ENCODE peak calls at places on chromosomes 6 and 20, in six cellular contexts. M is NB4, H is esophagus squamous epithelium, F is Peyer's patch, A is stomach, O is sigmoid colon. L is an unnamed sample.

GRCh38 chr20:52746190-52746589 is 226.0 kb upstream of the TSHZ2 start:
- DNase-seq in M (no peak), H (no peak), F (no peak), A (no peak), O (no peak), L (no peak)

GRCh38 chr6:51382838-51383237 is 564.2 kb downstream of the TFAP2B start:
- DNase-seq in M (no peak), H (no peak), F (no peak), A (no peak), O (no peak), L (no peak)

GRCh38 chr6:10613693-10614092 is 80.7 kb downstream of the C6orf52 start:
- DNase-seq in M (no peak), H (no peak), F (no peak), A (no peak), O (no peak), L (no peak)

GRCh38 chr6:118584906-118585305 is 36.8 kb downstream of the PLN start:
- DNase-seq in M (no peak), H (no peak), F (no peak), A (no peak), O (no peak), L (no peak)

GRCh38 chr6:33845031-33845430 is 41.2 kb upstream of the MLN start:
- DNase-seq in M (no peak), H (no peak), F (no peak), A (no peak), O (no peak), L (no peak)

GRCh38 chr6:54646551-54647300 is 199.8 kb upstream of the FAM83B start:
- DNase-seq in M (no peak), H (no peak), F (no peak), A (no peak), O (no peak), L (no peak)

GRCh38 chr6:113857565-113858066 is 471 bp downstream of the MARCKS start:
- DNase-seq in M (peak), H (no peak), F (peak), A (peak), O (no peak), L (no peak)

GRCh38 chr6:5308066-5308465 is 46.8 kb downstream of the FARS2 start:
- DNase-seq in M (no peak), H (no peak), F (no peak), A (no peak), O (no peak), L (no peak)

GRCh38 chr20:33279261-33279910 is 3.6 kb upstream of the BPIFB1 start:
- DNase-seq in M (no peak), H (no peak), F (peak), A (no peak), O (no peak), L (no peak)

GRCh38 chr6:106927531-106928398 is 46.8 kb downstream of the CD24 start:
- DNase-seq in M (peak), H (no peak), F (no peak), A (peak), O (no peak), L (no peak)

GRCh38 chr20:8094415-8094818 is 37.6 kb upstream of the PLCB1 start:
- DNase-seq in M (no peak), H (no peak), F (peak), A (peak), O (peak), L (no peak)

GRCh38 chr20:34544109-34544793 is 14.3 kb upstream of the MAP1LC3A start:
- DNase-seq in M (no peak), H (no peak), F (no peak), A (no peak), O (no peak), L (no peak)

GRCh38 chr6:15160812-15161211 is 85.1 kb upstream of the JARID2 start:
- DNase-seq in M (no peak), H (no peak), F (no peak), A (no peak), O (no peak), L (no peak)

GRCh38 chr6:140388815-140389214 is 1014.4 kb upstream of the CITED2 start:
- DNase-seq in M (no peak), H (no peak), F (no peak), A (no peak), O (no peak), L (no peak)

GRCh38 chr6:140394141-140394540 is 1019.7 kb upstream of the CITED2 start:
- DNase-seq in M (no peak), H (no peak), F (no peak), A (no peak), O (no peak), L (no peak)

GRCh38 chr6:140388141-140388802 is 1013.8 kb upstream of the CITED2 start:
- DNase-seq in M (no peak), H (no peak), F (no peak), A (no peak), O (no peak), L (no peak)

GRCh38 chr6:140398076-140398475 is 1023.6 kb upstream of the CITED2 start:
- DNase-seq in M (no peak), H (no peak), F (no peak), A (no peak), O (no peak), L (no peak)

GRCh38 chr6:140393665-140394064 is 1019.2 kb upstream of the CITED2 start:
- DNase-seq in M (no peak), H (no peak), F (no peak), A (no peak), O (no peak), L (no peak)
- TF ChIP-seq POLR2A in M (no peak), H (no peak), F (no peak), A (no peak), O (no peak), L (no peak)

GRCh38 chr20:62368303-62368628 is 1.2 kb upstream of the LAMA5 start:
- DNase-seq in M (no peak), H (no peak), F (no peak), A (no peak), O (no peak), L (no peak)

GRCh38 chr20:62365814-62366369 is 1.2 kb downstream of the LAMA5 start:
- DNase-seq in M (no peak), H (no peak), F (no peak), A (no peak), O (peak), L (peak)

GRCh38 chr20:62366370-62367135 is 559 bp downstream of the LAMA5 start:
- DNase-seq in M (no peak), H (no peak), F (no peak), A (no peak), O (peak), L (no peak)

GRCh38 chr20:62367483-62368302 is 581 bp upstream of the LAMA5 start:
- DNase-seq in M (peak), H (no peak), F (no peak), A (peak), O (peak), L (no peak)

DNA sequence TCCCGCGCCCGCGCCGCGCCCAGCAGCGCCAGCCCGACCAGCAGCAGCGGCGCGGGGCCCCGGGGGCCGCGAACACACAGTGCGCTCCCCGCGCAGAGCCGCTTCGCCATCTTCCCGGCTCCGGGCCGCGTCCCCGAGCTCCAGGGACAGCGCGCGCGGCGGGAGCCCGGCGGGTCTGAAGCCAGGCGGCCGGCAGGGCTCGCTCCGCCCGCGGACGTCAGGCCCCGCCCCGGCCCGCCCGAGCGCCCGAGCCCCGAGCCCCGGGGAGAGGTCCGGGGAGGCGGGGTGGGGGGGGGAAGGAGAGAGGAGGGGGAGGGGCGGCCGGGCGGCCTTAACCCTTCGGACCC is at the start of gene LAMA5:
- DNase-seq in M (peak), H (no peak), F (peak), A (peak), O (peak), L (no peak)
- TF ChIP-seq POLR2A in M (no peak), H (no peak), F (no peak), A (no peak), O (no peak), L (peak)

GRCh38 chr20:4108495-4109306 is 93.3 kb upstream of the RNF24 start:
- DNase-seq in M (peak), H (no peak), F (peak), A (peak), O (peak), L (peak)
- TF ChIP-seq POLR2A in M (no peak), H (no peak), F (no peak), A (no peak), O (no peak), L (no peak)

GRCh38 chr20:59042151-59042795 is at the start of gene PRELID3B:
- DNase-seq in M (peak), H (no peak), F (peak), A (no peak), O (peak), L (no peak)
- TF ChIP-seq POLR2A in M (peak), H (no peak), F (peak), A (no peak), O (peak), L (no peak)

DNA sequence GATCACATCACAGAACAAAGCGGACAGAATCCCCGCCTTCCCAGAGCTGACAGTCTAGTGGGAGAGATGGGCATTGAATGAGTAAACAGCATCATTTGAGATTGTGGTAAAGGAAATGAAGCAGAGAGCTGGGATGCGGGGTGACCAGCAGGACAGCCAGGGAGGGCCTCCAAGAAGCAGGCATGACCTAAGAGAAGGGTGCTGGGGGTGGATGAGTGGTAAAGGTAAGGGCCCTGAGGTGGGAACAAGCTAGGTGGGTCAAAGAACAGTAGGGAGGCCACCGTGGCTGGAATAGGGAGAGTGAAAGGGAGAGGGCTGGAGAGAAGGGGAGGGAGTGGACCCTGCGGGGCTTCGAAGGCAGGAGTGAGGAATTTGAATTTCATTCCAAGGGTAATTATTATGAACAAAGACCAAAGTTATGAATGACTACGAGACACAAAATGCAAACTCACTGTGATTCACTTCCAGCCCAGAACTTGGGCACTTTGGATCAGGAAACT is 61.4 kb downstream of the CEBPB start:
- DNase-seq in M (no peak), H (no peak), F (no peak), A (no peak), O (no peak), L (peak)
- TF ChIP-seq POLR2A in M (no peak), H (no peak), F (no peak), A (no peak), O (no peak), L (no peak)

L was measured in H54.